ENCODE peak calls at places on chromosomes 7 and 10, in eight cellular contexts. One of them, this sample, is unnamed.

GRCh38 chr10:6593140-6593740 is 13.2 kb upstream of the PRKCQ start:
- DNase-seq in BJ: no peak
- DNase-seq in stimulated activated CD8-positive, alpha-beta memory T cell treated with anti-CD3 and anti-CD28 coated beads, Interleukin-7, amount 100 ng/mL, for 24 hours: no peak
- DNase-seq in right lobe of liver: no peak
- DNase-seq in HS-27A: no peak
- DNase-seq in NCI-H345: no peak
- DNase-seq in activated T-cell treated with anti-CD3 and anti-CD28 coated beads for 1 hour: no peak
- DNase-seq in substantia nigra: no peak
- DNase-seq in this sample: no peak

GRCh38 chr7:16634292-16634738 is 11.2 kb downstream of the ANKMY2 start:
- DNase-seq in BJ: no peak
- DNase-seq in stimulated activated CD8-positive, alpha-beta memory T cell treated with anti-CD3 and anti-CD28 coated beads, Interleukin-7, amount 100 ng/mL, for 24 hours: no peak
- DNase-seq in right lobe of liver: no peak
- DNase-seq in HS-27A: no peak
- DNase-seq in NCI-H345: no peak
- DNase-seq in activated T-cell treated with anti-CD3 and anti-CD28 coated beads for 1 hour: no peak
- DNase-seq in substantia nigra: no peak
- DNase-seq in this sample: no peak

GRCh38 chr10:1094112-1095057 is 38.2 kb downstream of the WDR37 start:
- DNase-seq in BJ: no peak
- DNase-seq in stimulated activated CD8-positive, alpha-beta memory T cell treated with anti-CD3 and anti-CD28 coated beads, Interleukin-7, amount 100 ng/mL, for 24 hours: peak; percentile 31
- DNase-seq in right lobe of liver: no peak
- DNase-seq in HS-27A: no peak
- DNase-seq in NCI-H345: no peak
- DNase-seq in activated T-cell treated with anti-CD3 and anti-CD28 coated beads for 1 hour: no peak
- DNase-seq in substantia nigra: no peak
- DNase-seq in this sample: no peak

GRCh38 chr10:613217-613616 is 76.3 kb downstream of the DIP2C start:
- DNase-seq in BJ: no peak
- DNase-seq in stimulated activated CD8-positive, alpha-beta memory T cell treated with anti-CD3 and anti-CD28 coated beads, Interleukin-7, amount 100 ng/mL, for 24 hours: no peak
- DNase-seq in right lobe of liver: peak; percentile 9
- DNase-seq in HS-27A: no peak
- DNase-seq in NCI-H345: peak; percentile 69
- DNase-seq in activated T-cell treated with anti-CD3 and anti-CD28 coated beads for 1 hour: no peak
- DNase-seq in substantia nigra: no peak
- DNase-seq in this sample: no peak

GRCh38 chr10:95391570-95392249 is 100.9 kb upstream of the PDLIM1 start:
- DNase-seq in BJ: no peak
- DNase-seq in stimulated activated CD8-positive, alpha-beta memory T cell treated with anti-CD3 and anti-CD28 coated beads, Interleukin-7, amount 100 ng/mL, for 24 hours: no peak
- DNase-seq in right lobe of liver: no peak
- DNase-seq in HS-27A: no peak
- DNase-seq in NCI-H345: no peak
- DNase-seq in activated T-cell treated with anti-CD3 and anti-CD28 coated beads for 1 hour: no peak
- DNase-seq in substantia nigra: no peak
- DNase-seq in this sample: no peak

GRCh38 chr7:38222481-38223096 is 44.5 kb downstream of the STARD3NL start:
- DNase-seq in BJ: no peak
- DNase-seq in stimulated activated CD8-positive, alpha-beta memory T cell treated with anti-CD3 and anti-CD28 coated beads, Interleukin-7, amount 100 ng/mL, for 24 hours: no peak
- DNase-seq in right lobe of liver: no peak
- DNase-seq in HS-27A: peak; percentile 23
- DNase-seq in NCI-H345: peak; percentile 49
- DNase-seq in activated T-cell treated with anti-CD3 and anti-CD28 coated beads for 1 hour: no peak
- DNase-seq in substantia nigra: no peak
- DNase-seq in this sample: peak; percentile 18

GRCh38 chr7:47291461-47292051 is 290.4 kb downstream of the TNS3 start:
- DNase-seq in BJ: peak; percentile 88
- DNase-seq in stimulated activated CD8-positive, alpha-beta memory T cell treated with anti-CD3 and anti-CD28 coated beads, Interleukin-7, amount 100 ng/mL, for 24 hours: no peak
- DNase-seq in right lobe of liver: no peak
- DNase-seq in HS-27A: peak; percentile 66
- DNase-seq in NCI-H345: no peak
- DNase-seq in activated T-cell treated with anti-CD3 and anti-CD28 coated beads for 1 hour: no peak
- DNase-seq in substantia nigra: no peak
- DNase-seq in this sample: no peak

GRCh38 chr7:76372984-76373833 is 14.4 kb upstream of the YWHAG start:
- DNase-seq in BJ: no peak
- DNase-seq in stimulated activated CD8-positive, alpha-beta memory T cell treated with anti-CD3 and anti-CD28 coated beads, Interleukin-7, amount 100 ng/mL, for 24 hours: no peak
- DNase-seq in right lobe of liver: no peak
- DNase-seq in HS-27A: no peak
- DNase-seq in NCI-H345: no peak
- DNase-seq in activated T-cell treated with anti-CD3 and anti-CD28 coated beads for 1 hour: no peak
- DNase-seq in substantia nigra: no peak
- DNase-seq in this sample: no peak

GRCh38 chr7:1671876-1672451 is 1.9 kb downstream of the ELFN1 start:
- DNase-seq in BJ: no peak
- DNase-seq in stimulated activated CD8-positive, alpha-beta memory T cell treated with anti-CD3 and anti-CD28 coated beads, Interleukin-7, amount 100 ng/mL, for 24 hours: no peak
- DNase-seq in right lobe of liver: no peak
- DNase-seq in HS-27A: no peak
- DNase-seq in NCI-H345: no peak
- DNase-seq in activated T-cell treated with anti-CD3 and anti-CD28 coated beads for 1 hour: no peak
- DNase-seq in substantia nigra: no peak
- DNase-seq in this sample: no peak

GRCh38 chr10:122213766-122214165 is 57.3 kb upstream of the BTBD16 start:
- DNase-seq in BJ: no peak
- DNase-seq in stimulated activated CD8-positive, alpha-beta memory T cell treated with anti-CD3 and anti-CD28 coated beads, Interleukin-7, amount 100 ng/mL, for 24 hours: no peak
- DNase-seq in right lobe of liver: no peak
- DNase-seq in HS-27A: no peak
- DNase-seq in NCI-H345: no peak
- DNase-seq in activated T-cell treated with anti-CD3 and anti-CD28 coated beads for 1 hour: no peak
- DNase-seq in substantia nigra: peak; percentile 14
- DNase-seq in this sample: no peak

GRCh38 chr7:40221836-40222235 is 87.0 kb downstream of the SUGCT start:
- DNase-seq in BJ: peak; percentile 89
- DNase-seq in stimulated activated CD8-positive, alpha-beta memory T cell treated with anti-CD3 and anti-CD28 coated beads, Interleukin-7, amount 100 ng/mL, for 24 hours: no peak
- DNase-seq in right lobe of liver: no peak
- DNase-seq in HS-27A: no peak
- DNase-seq in NCI-H345: no peak
- DNase-seq in activated T-cell treated with anti-CD3 and anti-CD28 coated beads for 1 hour: no peak
- DNase-seq in substantia nigra: no peak
- DNase-seq in this sample: no peak

GRCh38 chr10:86961481-86962091 is 3.2 kb downstream of the SNCG start:
- DNase-seq in BJ: no peak
- DNase-seq in stimulated activated CD8-positive, alpha-beta memory T cell treated with anti-CD3 and anti-CD28 coated beads, Interleukin-7, amount 100 ng/mL, for 24 hours: no peak
- DNase-seq in right lobe of liver: no peak
- DNase-seq in HS-27A: no peak
- DNase-seq in NCI-H345: no peak
- DNase-seq in activated T-cell treated with anti-CD3 and anti-CD28 coated beads for 1 hour: no peak
- DNase-seq in substantia nigra: no peak
- DNase-seq in this sample: no peak

GRCh38 chr10:62723375-62723774 is 81.1 kb upstream of the ADO start:
- DNase-seq in BJ: no peak
- DNase-seq in stimulated activated CD8-positive, alpha-beta memory T cell treated with anti-CD3 and anti-CD28 coated beads, Interleukin-7, amount 100 ng/mL, for 24 hours: no peak
- DNase-seq in right lobe of liver: no peak
- DNase-seq in HS-27A: no peak
- DNase-seq in NCI-H345: no peak
- DNase-seq in activated T-cell treated with anti-CD3 and anti-CD28 coated beads for 1 hour: no peak
- DNase-seq in substantia nigra: no peak
- DNase-seq in this sample: no peak

GRCh38 chr7:75010036-75010435 is 45.5 kb downstream of the CASTOR2 start:
- DNase-seq in BJ: no peak
- DNase-seq in stimulated activated CD8-positive, alpha-beta memory T cell treated with anti-CD3 and anti-CD28 coated beads, Interleukin-7, amount 100 ng/mL, for 24 hours: no peak
- DNase-seq in right lobe of liver: no peak
- DNase-seq in HS-27A: no peak
- DNase-seq in NCI-H345: no peak
- DNase-seq in activated T-cell treated with anti-CD3 and anti-CD28 coated beads for 1 hour: no peak
- DNase-seq in substantia nigra: no peak
- DNase-seq in this sample: no peak

GRCh38 chr10:27247037-27247436 is 6.4 kb upstream of the ACBD5 start:
- DNase-seq in BJ: no peak
- DNase-seq in stimulated activated CD8-positive, alpha-beta memory T cell treated with anti-CD3 and anti-CD28 coated beads, Interleukin-7, amount 100 ng/mL, for 24 hours: no peak
- DNase-seq in right lobe of liver: no peak
- DNase-seq in HS-27A: no peak
- DNase-seq in NCI-H345: no peak
- DNase-seq in activated T-cell treated with anti-CD3 and anti-CD28 coated beads for 1 hour: no peak
- DNase-seq in substantia nigra: no peak
- DNase-seq in this sample: no peak

GRCh38 chr10:49678827-49679479 is 498 bp upstream of the C10orf53 start:
- DNase-seq in BJ: no peak
- DNase-seq in stimulated activated CD8-positive, alpha-beta memory T cell treated with anti-CD3 and anti-CD28 coated beads, Interleukin-7, amount 100 ng/mL, for 24 hours: no peak
- DNase-seq in right lobe of liver: no peak
- DNase-seq in HS-27A: no peak
- DNase-seq in NCI-H345: no peak
- DNase-seq in activated T-cell treated with anti-CD3 and anti-CD28 coated beads for 1 hour: no peak
- DNase-seq in substantia nigra: no peak
- DNase-seq in this sample: no peak

GRCh38 chr10:131644287-131644686 is 256.5 kb upstream of the PPP2R2D start:
- DNase-seq in BJ: no peak
- DNase-seq in stimulated activated CD8-positive, alpha-beta memory T cell treated with anti-CD3 and anti-CD28 coated beads, Interleukin-7, amount 100 ng/mL, for 24 hours: no peak
- DNase-seq in right lobe of liver: no peak
- DNase-seq in HS-27A: no peak
- DNase-seq in NCI-H345: no peak
- DNase-seq in activated T-cell treated with anti-CD3 and anti-CD28 coated beads for 1 hour: no peak
- DNase-seq in substantia nigra: no peak
- DNase-seq in this sample: no peak

GRCh38 chr10:59904431-59905065 is 1.8 kb downstream of the CCDC6 start:
- DNase-seq in BJ: no peak
- DNase-seq in stimulated activated CD8-positive, alpha-beta memory T cell treated with anti-CD3 and anti-CD28 coated beads, Interleukin-7, amount 100 ng/mL, for 24 hours: no peak
- DNase-seq in right lobe of liver: no peak
- DNase-seq in HS-27A: no peak
- DNase-seq in NCI-H345: no peak
- DNase-seq in activated T-cell treated with anti-CD3 and anti-CD28 coated beads for 1 hour: no peak
- DNase-seq in substantia nigra: no peak
- DNase-seq in this sample: no peak

GRCh38 chr7:116284390-116284789 is 74.1 kb downstream of the TES start:
- DNase-seq in BJ: no peak
- DNase-seq in stimulated activated CD8-positive, alpha-beta memory T cell treated with anti-CD3 and anti-CD28 coated beads, Interleukin-7, amount 100 ng/mL, for 24 hours: no peak
- DNase-seq in right lobe of liver: no peak
- DNase-seq in HS-27A: no peak
- DNase-seq in NCI-H345: no peak
- DNase-seq in activated T-cell treated with anti-CD3 and anti-CD28 coated beads for 1 hour: no peak
- DNase-seq in substantia nigra: no peak
- DNase-seq in this sample: no peak

GRCh38 chr7:2157473-2158279 is 75.1 kb downstream of the MAD1L1 start:
- DNase-seq in BJ: peak; percentile 63
- DNase-seq in stimulated activated CD8-positive, alpha-beta memory T cell treated with anti-CD3 and anti-CD28 coated beads, Interleukin-7, amount 100 ng/mL, for 24 hours: no peak
- DNase-seq in right lobe of liver: no peak
- DNase-seq in HS-27A: no peak
- DNase-seq in NCI-H345: peak; percentile 94
- DNase-seq in activated T-cell treated with anti-CD3 and anti-CD28 coated beads for 1 hour: no peak
- DNase-seq in substantia nigra: peak; percentile 35
- DNase-seq in this sample: peak; percentile 94

GRCh38 chr10:28542728-28543127 is 9.8 kb downstream of the WAC start:
- DNase-seq in BJ: no peak
- DNase-seq in stimulated activated CD8-positive, alpha-beta memory T cell treated with anti-CD3 and anti-CD28 coated beads, Interleukin-7, amount 100 ng/mL, for 24 hours: no peak
- DNase-seq in right lobe of liver: no peak
- DNase-seq in HS-27A: no peak
- DNase-seq in NCI-H345: no peak
- DNase-seq in activated T-cell treated with anti-CD3 and anti-CD28 coated beads for 1 hour: no peak
- DNase-seq in substantia nigra: no peak
- DNase-seq in this sample: no peak

GRCh38 chr10:102669206-102670064 is 25.2 kb downstream of the TRIM8 start:
- DNase-seq in BJ: no peak
- DNase-seq in stimulated activated CD8-positive, alpha-beta memory T cell treated with anti-CD3 and anti-CD28 coated beads, Interleukin-7, amount 100 ng/mL, for 24 hours: no peak
- DNase-seq in right lobe of liver: no peak
- DNase-seq in HS-27A: no peak
- DNase-seq in NCI-H345: no peak
- DNase-seq in activated T-cell treated with anti-CD3 and anti-CD28 coated beads for 1 hour: no peak
- DNase-seq in substantia nigra: no peak
- DNase-seq in this sample: no peak

GRCh38 chr7:21579341-21580072 is 36.7 kb downstream of the DNAH11 start:
- DNase-seq in BJ: no peak
- DNase-seq in stimulated activated CD8-positive, alpha-beta memory T cell treated with anti-CD3 and anti-CD28 coated beads, Interleukin-7, amount 100 ng/mL, for 24 hours: no peak
- DNase-seq in right lobe of liver: no peak
- DNase-seq in HS-27A: no peak
- DNase-seq in NCI-H345: no peak
- DNase-seq in activated T-cell treated with anti-CD3 and anti-CD28 coated beads for 1 hour: no peak
- DNase-seq in substantia nigra: no peak
- DNase-seq in this sample: no peak